ENCODE peak calls at places on chromosome 20, in eight cellular contexts. One of them, this sample, is unnamed.

GRCh38 chr20:47681977-47682812 is 103.1 kb downstream of the SULF2 start:
- DNase-seq in IMR-90: no peak
- DNase-seq in AG10803: peak; percentile 65
- DNase-seq in cardiac fibroblast: peak; percentile 44
- DNase-seq in neural progenitor cell: no peak
- DNase-seq in HFF-Myc: no peak
- DNase-seq in fibroblast of villous mesenchyme: peak; percentile 57
- DNase-seq in CD4-positive, alpha-beta T cell: no peak
- DNase-seq in this sample: no peak

GRCh38 chr20:64246616-64247311 is 8.8 kb upstream of the PCMTD2 start:
- DNase-seq in cardiac fibroblast: no peak
- DNase-seq in fibroblast of villous mesenchyme: no peak
- DNase-seq in AG10803: no peak
- DNase-seq in CD4-positive, alpha-beta T cell: no peak
- DNase-seq in neural progenitor cell: no peak
- DNase-seq in IMR-90: no peak
- DNase-seq in HFF-Myc: no peak
- DNase-seq in this sample: peak; percentile 58

GRCh38 chr20:51507357-51508036 is 35.0 kb downstream of the NFATC2 start:
- DNase-seq in AG10803: peak; percentile 56
- DNase-seq in fibroblast of villous mesenchyme: no peak
- DNase-seq in cardiac fibroblast: no peak
- DNase-seq in IMR-90: no peak
- DNase-seq in HFF-Myc: no peak
- DNase-seq in CD4-positive, alpha-beta T cell: no peak
- DNase-seq in neural progenitor cell: no peak
- DNase-seq in this sample: no peak

GRCh38 chr20:63979549-63980316 is at the start of gene SAMD10:
- DNase-seq in IMR-90: peak; percentile 53
- DNase-seq in neural progenitor cell: peak; percentile 84
- DNase-seq in HFF-Myc: no peak
- DNase-seq in AG10803: no peak
- DNase-seq in fibroblast of villous mesenchyme: no peak
- DNase-seq in cardiac fibroblast: peak; percentile 15
- DNase-seq in CD4-positive, alpha-beta T cell: peak; percentile 45
- DNase-seq in this sample: no peak

GRCh38 chr20:21513181-21513663 is 642 bp downstream of the NKX2-2 start:
- DNase-seq in HFF-Myc: no peak
- DNase-seq in fibroblast of villous mesenchyme: no peak
- DNase-seq in IMR-90: no peak
- DNase-seq in CD4-positive, alpha-beta T cell: no peak
- DNase-seq in cardiac fibroblast: no peak
- DNase-seq in neural progenitor cell: peak; percentile 58
- DNase-seq in AG10803: no peak
- DNase-seq in this sample: no peak

GRCh38 chr20:45518282-45518681 is 2.9 kb upstream of the SPINT3 start:
- DNase-seq in CD4-positive, alpha-beta T cell: no peak
- DNase-seq in IMR-90: no peak
- DNase-seq in fibroblast of villous mesenchyme: no peak
- DNase-seq in cardiac fibroblast: no peak
- DNase-seq in HFF-Myc: no peak
- DNase-seq in AG10803: no peak
- DNase-seq in neural progenitor cell: no peak
- DNase-seq in this sample: no peak

GRCh38 chr20:48815537-48815936 is 12.3 kb downstream of the PREX1 start:
- DNase-seq in CD4-positive, alpha-beta T cell: no peak
- DNase-seq in cardiac fibroblast: no peak
- DNase-seq in fibroblast of villous mesenchyme: no peak
- DNase-seq in HFF-Myc: no peak
- DNase-seq in IMR-90: no peak
- DNase-seq in AG10803: no peak
- DNase-seq in neural progenitor cell: no peak
- DNase-seq in this sample: no peak

GRCh38 chr20:46552460-46553420 is 2.3 kb upstream of the OCSTAMP start:
- DNase-seq in cardiac fibroblast: no peak
- DNase-seq in IMR-90: no peak
- DNase-seq in CD4-positive, alpha-beta T cell: no peak
- DNase-seq in AG10803: no peak
- DNase-seq in fibroblast of villous mesenchyme: no peak
- DNase-seq in HFF-Myc: no peak
- DNase-seq in neural progenitor cell: no peak
- DNase-seq in this sample: no peak

GRCh38 chr20:10671221-10671849 is 2.5 kb downstream of the JAG1 start:
- DNase-seq in AG10803: peak; percentile 89
- DNase-seq in IMR-90: peak; percentile 94
- DNase-seq in HFF-Myc: peak; percentile 71
- DNase-seq in CD4-positive, alpha-beta T cell: no peak
- DNase-seq in fibroblast of villous mesenchyme: peak; percentile 94
- DNase-seq in neural progenitor cell: peak; percentile 80
- DNase-seq in cardiac fibroblast: peak; percentile 96
- DNase-seq in this sample: no peak

GRCh38 chr20:22106308-22106938 is 401.0 kb downstream of the PAX1 start:
- DNase-seq in AG10803: peak; percentile 65
- DNase-seq in fibroblast of villous mesenchyme: no peak
- DNase-seq in HFF-Myc: no peak
- DNase-seq in CD4-positive, alpha-beta T cell: no peak
- DNase-seq in neural progenitor cell: peak; percentile 50
- DNase-seq in cardiac fibroblast: peak; percentile 51
- DNase-seq in IMR-90: no peak
- DNase-seq in this sample: no peak

GRCh38 chr20:38261054-38261390 is 487 bp upstream of the KIAA1755 start:
- DNase-seq in fibroblast of villous mesenchyme: no peak
- DNase-seq in IMR-90: no peak
- DNase-seq in CD4-positive, alpha-beta T cell: no peak
- DNase-seq in neural progenitor cell: no peak
- DNase-seq in HFF-Myc: no peak
- DNase-seq in AG10803: no peak
- DNase-seq in cardiac fibroblast: no peak
- DNase-seq in this sample: no peak

GRCh38 chr20:63005862-63006564 is 751 bp downstream of the BHLHE23 start:
- DNase-seq in CD4-positive, alpha-beta T cell: peak; percentile 7
- DNase-seq in AG10803: peak; percentile 11
- DNase-seq in IMR-90: peak; percentile 10
- DNase-seq in cardiac fibroblast: peak; percentile 35
- DNase-seq in HFF-Myc: no peak
- DNase-seq in neural progenitor cell: peak; percentile 79
- DNase-seq in fibroblast of villous mesenchyme: no peak
- DNase-seq in this sample: no peak

GRCh38 chr20:55166063-55166462 is 690.7 kb downstream of the DOK5 start:
- DNase-seq in HFF-Myc: no peak
- DNase-seq in cardiac fibroblast: no peak
- DNase-seq in CD4-positive, alpha-beta T cell: no peak
- DNase-seq in neural progenitor cell: peak; percentile 91
- DNase-seq in fibroblast of villous mesenchyme: no peak
- DNase-seq in AG10803: no peak
- DNase-seq in IMR-90: no peak
- DNase-seq in this sample: no peak

GRCh38 chr20:35849726-35850125 is 77.9 kb downstream of the PHF20 start:
- DNase-seq in cardiac fibroblast: no peak
- DNase-seq in IMR-90: no peak
- DNase-seq in CD4-positive, alpha-beta T cell: no peak
- DNase-seq in fibroblast of villous mesenchyme: no peak
- DNase-seq in AG10803: no peak
- DNase-seq in neural progenitor cell: no peak
- DNase-seq in HFF-Myc: no peak
- DNase-seq in this sample: no peak

GRCh38 chr20:20732641-20733040 is 20.2 kb upstream of the RALGAPA2 start:
- DNase-seq in neural progenitor cell: no peak
- DNase-seq in CD4-positive, alpha-beta T cell: no peak
- DNase-seq in AG10803: no peak
- DNase-seq in IMR-90: no peak
- DNase-seq in cardiac fibroblast: no peak
- DNase-seq in fibroblast of villous mesenchyme: no peak
- DNase-seq in HFF-Myc: no peak
- DNase-seq in this sample: no peak

GRCh38 chr20:52190437-52191131 is 995 bp downstream of the ZFP64 start:
- DNase-seq in fibroblast of villous mesenchyme: peak; percentile 40
- DNase-seq in neural progenitor cell: peak; percentile 45
- DNase-seq in CD4-positive, alpha-beta T cell: peak; percentile 1
- DNase-seq in HFF-Myc: no peak
- DNase-seq in IMR-90: peak; percentile 11
- DNase-seq in cardiac fibroblast: peak; percentile 48
- DNase-seq in AG10803: peak; percentile 20
- DNase-seq in this sample: no peak

GRCh38 chr20:48721324-48722001 is 106.3 kb downstream of the PREX1 start:
- DNase-seq in fibroblast of villous mesenchyme: no peak
- DNase-seq in IMR-90: no peak
- DNase-seq in CD4-positive, alpha-beta T cell: no peak
- DNase-seq in cardiac fibroblast: no peak
- DNase-seq in HFF-Myc: no peak
- DNase-seq in AG10803: no peak
- DNase-seq in neural progenitor cell: no peak
- DNase-seq in this sample: peak; percentile 67

GRCh38 chr20:39899881-39900280 is 789.2 kb downstream of the MAFB start:
- DNase-seq in IMR-90: no peak
- DNase-seq in neural progenitor cell: no peak
- DNase-seq in AG10803: no peak
- DNase-seq in fibroblast of villous mesenchyme: no peak
- DNase-seq in CD4-positive, alpha-beta T cell: no peak
- DNase-seq in cardiac fibroblast: no peak
- DNase-seq in HFF-Myc: no peak
- DNase-seq in this sample: no peak

DNA sequence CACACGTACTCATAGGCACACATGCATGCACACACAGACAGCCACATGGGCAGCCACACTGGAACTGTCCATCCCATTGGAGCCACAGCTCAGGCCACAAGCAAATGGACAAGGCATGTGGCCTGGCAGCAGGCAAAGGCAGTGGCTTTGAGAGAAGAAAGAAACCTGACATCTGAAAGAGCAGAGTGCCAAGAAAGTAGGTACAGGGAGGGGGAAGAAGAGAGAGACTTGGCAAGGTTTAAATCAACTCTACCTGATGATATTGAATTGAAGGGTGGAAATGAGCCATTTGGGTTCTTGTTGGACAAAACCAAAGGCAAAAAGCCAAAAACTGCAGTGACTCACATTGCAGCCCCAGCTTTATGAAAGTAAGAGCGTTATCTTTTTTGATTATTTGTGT is 142.7 kb downstream of the PCSK2 start:
- DNase-seq in fibroblast of villous mesenchyme: no peak
- DNase-seq in IMR-90: no peak
- DNase-seq in AG10803: no peak
- DNase-seq in cardiac fibroblast: no peak
- DNase-seq in HFF-Myc: no peak
- DNase-seq in neural progenitor cell: no peak
- DNase-seq in CD4-positive, alpha-beta T cell: no peak
- DNase-seq in this sample: no peak
- TF ChIP-seq CTCF in fibroblast of villous mesenchyme: no peak
- TF ChIP-seq CTCF in IMR-90: no peak
- TF ChIP-seq CTCF in AG10803: no peak
- TF ChIP-seq CTCF in cardiac fibroblast: no peak
- TF ChIP-seq CTCF in HFF-Myc: no peak
- TF ChIP-seq CTCF in neural progenitor cell: no peak
- TF ChIP-seq CTCF in CD4-positive, alpha-beta T cell: no peak
- TF ChIP-seq CTCF in this sample: no peak

GRCh38 chr20:43241057-43241702 is 51.5 kb upstream of the PTPRT start:
- DNase-seq in IMR-90: no peak
- DNase-seq in HFF-Myc: no peak
- DNase-seq in CD4-positive, alpha-beta T cell: no peak
- DNase-seq in fibroblast of villous mesenchyme: no peak
- DNase-seq in neural progenitor cell: no peak
- DNase-seq in cardiac fibroblast: no peak
- DNase-seq in AG10803: no peak
- DNase-seq in this sample: no peak

GRCh38 chr20:43248341-43248740 is 58.6 kb upstream of the PTPRT start:
- DNase-seq in fibroblast of villous mesenchyme: no peak
- DNase-seq in neural progenitor cell: no peak
- DNase-seq in cardiac fibroblast: no peak
- DNase-seq in HFF-Myc: no peak
- DNase-seq in IMR-90: no peak
- DNase-seq in AG10803: no peak
- DNase-seq in CD4-positive, alpha-beta T cell: no peak
- DNase-seq in this sample: no peak

GRCh38 chr20:43247361-43247760 is 57.7 kb upstream of the PTPRT start:
- DNase-seq in HFF-Myc: no peak
- DNase-seq in fibroblast of villous mesenchyme: no peak
- DNase-seq in CD4-positive, alpha-beta T cell: no peak
- DNase-seq in AG10803: no peak
- DNase-seq in IMR-90: no peak
- DNase-seq in neural progenitor cell: no peak
- DNase-seq in cardiac fibroblast: no peak
- DNase-seq in this sample: no peak

GRCh38 chr20:43244647-43245046 is 54.9 kb upstream of the PTPRT start:
- DNase-seq in neural progenitor cell: no peak
- DNase-seq in cardiac fibroblast: no peak
- DNase-seq in IMR-90: no peak
- DNase-seq in AG10803: no peak
- DNase-seq in fibroblast of villous mesenchyme: no peak
- DNase-seq in HFF-Myc: no peak
- DNase-seq in CD4-positive, alpha-beta T cell: no peak
- DNase-seq in this sample: no peak

DNA sequence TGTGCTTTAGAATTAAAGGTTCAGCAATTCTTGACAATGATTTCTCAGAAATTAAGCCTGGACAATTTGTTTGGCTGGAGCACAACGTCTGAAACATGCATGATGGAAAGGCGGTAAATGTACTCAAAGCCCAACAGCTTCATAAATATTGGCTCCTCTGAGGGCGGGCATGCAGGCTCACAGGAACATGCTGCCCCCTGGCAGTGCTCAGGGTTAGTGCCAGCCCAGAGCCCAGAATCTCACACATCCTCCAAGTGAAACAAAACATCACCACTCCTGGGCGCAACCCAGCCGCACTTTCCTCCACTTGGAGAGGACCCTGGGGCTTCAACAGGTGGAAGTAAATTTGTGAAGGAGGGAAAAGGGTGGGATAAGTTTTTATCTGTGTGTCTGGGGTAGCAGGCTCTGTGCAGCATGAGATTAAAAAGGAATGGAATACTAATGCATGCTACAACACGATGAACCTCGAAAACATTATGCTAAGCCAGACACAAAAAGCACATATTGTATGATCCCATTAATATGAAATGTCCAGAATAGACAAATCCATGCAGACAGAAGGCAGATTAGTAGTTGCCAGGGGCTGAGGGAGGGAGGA is 54.1 kb upstream of the PTPRT start:
- DNase-seq in IMR-90: no peak
- DNase-seq in CD4-positive, alpha-beta T cell: no peak
- DNase-seq in AG10803: no peak
- DNase-seq in fibroblast of villous mesenchyme: no peak
- DNase-seq in neural progenitor cell: peak; percentile 46
- DNase-seq in cardiac fibroblast: no peak
- DNase-seq in HFF-Myc: no peak
- DNase-seq in this sample: no peak
- TF ChIP-seq CTCF in IMR-90: no peak
- TF ChIP-seq CTCF in CD4-positive, alpha-beta T cell: no peak
- TF ChIP-seq CTCF in AG10803: peak; percentile 13
- TF ChIP-seq CTCF in fibroblast of villous mesenchyme: no peak
- TF ChIP-seq CTCF in neural progenitor cell: peak; percentile 53
- TF ChIP-seq CTCF in cardiac fibroblast: no peak
- TF ChIP-seq CTCF in HFF-Myc: no peak
- TF ChIP-seq CTCF in this sample: no peak

GRCh38 chr20:33725607-33726264 is 5.6 kb upstream of the PXMP4 start:
- DNase-seq in IMR-90: no peak
- DNase-seq in AG10803: no peak
- DNase-seq in HFF-Myc: no peak
- DNase-seq in fibroblast of villous mesenchyme: no peak
- DNase-seq in neural progenitor cell: no peak
- DNase-seq in CD4-positive, alpha-beta T cell: no peak
- DNase-seq in cardiac fibroblast: no peak
- DNase-seq in this sample: no peak
- TF ChIP-seq CTCF in IMR-90: no peak
- TF ChIP-seq CTCF in AG10803: no peak
- TF ChIP-seq CTCF in HFF-Myc: no peak
- TF ChIP-seq CTCF in fibroblast of villous mesenchyme: no peak
- TF ChIP-seq CTCF in neural progenitor cell: no peak
- TF ChIP-seq CTCF in CD4-positive, alpha-beta T cell: no peak
- TF ChIP-seq CTCF in cardiac fibroblast: no peak
- TF ChIP-seq CTCF in this sample: no peak

GRCh38 chr20:32763202-32763999 is 1.2 kb downstream of the DNMT3B start:
- DNase-seq in AG10803: no peak
- DNase-seq in IMR-90: no peak
- DNase-seq in neural progenitor cell: peak; percentile 58
- DNase-seq in cardiac fibroblast: no peak
- DNase-seq in fibroblast of villous mesenchyme: no peak
- DNase-seq in HFF-Myc: no peak
- DNase-seq in CD4-positive, alpha-beta T cell: no peak
- DNase-seq in this sample: peak; percentile 68
- TF ChIP-seq CTCF in AG10803: no peak
- TF ChIP-seq CTCF in IMR-90: no peak
- TF ChIP-seq CTCF in neural progenitor cell: no peak
- TF ChIP-seq CTCF in cardiac fibroblast: no peak
- TF ChIP-seq CTCF in fibroblast of villous mesenchyme: no peak
- TF ChIP-seq CTCF in HFF-Myc: no peak
- TF ChIP-seq CTCF in CD4-positive, alpha-beta T cell: no peak
- TF ChIP-seq CTCF in this sample: no peak

This sample was measured in chondrocyte.